ENCODE peak calls at places on chromosomes 4 and X, in six cellular contexts. D is GM13977; V is lower leg skin; W is astrocyte; Q is CD4-positive, alpha-beta T cell; G is WTC11. H is an unnamed sample.

GRCh38 chr4:188297873-188298272 is 158.6 kb downstream of the TRIML1 start:
- DNase-seq in D (no peak), V (no peak), W (no peak), Q (no peak), G (no peak), H (no peak)

GRCh38 chr4:89024051-89024675 is 32.8 kb downstream of the FAM13A start:
- DNase-seq in D (peak; percentile 50), V (peak; percentile 69), W (peak; percentile 51), Q (peak; percentile 33), G (no peak), H (peak; percentile 22)

GRCh38 chrX:41384041-41384705 is 50.2 kb downstream of the DDX3X start:
- DNase-seq in D (no peak), V (peak; percentile 58), W (peak; percentile 74), Q (peak; percentile 44), G (no peak), H (no peak)

GRCh38 chrX:7689791-7690412 is 153.1 kb upstream of the VCX start:
- DNase-seq in D (no peak), V (no peak), W (no peak), Q (no peak), G (no peak), H (no peak)

GRCh38 chr4:85734446-85734845 is 259.5 kb downstream of the ARHGAP24 start:
- DNase-seq in D (no peak), V (no peak), W (peak; percentile 25), Q (no peak), G (no peak), H (no peak)

GRCh38 chrX:68304602-68305001 is 128.7 kb downstream of the OPHN1 start:
- DNase-seq in D (no peak), V (no peak), W (no peak), Q (no peak), G (no peak), H (no peak)

GRCh38 chrX:87727615-87728014 is 210.0 kb downstream of the KLHL4 start:
- DNase-seq in D (no peak), V (no peak), W (no peak), Q (no peak), G (no peak), H (no peak)

GRCh38 chr4:152162331-152162697 is 373.6 kb downstream of the FBXW7 start:
- DNase-seq in D (no peak), V (no peak), W (peak; percentile 14), Q (no peak), G (no peak), H (no peak)

GRCh38 chr4:56619160-56619559 is 61.9 kb downstream of the HOPX start:
- DNase-seq in D (no peak), V (no peak), W (peak; percentile 25), Q (no peak), G (no peak), H (no peak)

GRCh38 chr4:91113130-91113706 is 986.0 kb downstream of the CCSER1 start:
- DNase-seq in D (peak; percentile 23), V (no peak), W (peak; percentile 8), Q (no peak), G (no peak), H (no peak)

GRCh38 chr4:119525005-119525749 is 103.4 kb downstream of the PDE5A start:
- DNase-seq in D (no peak), V (no peak), W (peak; percentile 90), Q (no peak), G (no peak), H (no peak)

GRCh38 chr4:22385615-22386014 is 130.3 kb downstream of the ADGRA3 start:
- DNase-seq in D (no peak), V (no peak), W (peak; percentile 64), Q (no peak), G (no peak), H (no peak)

GRCh38 chr4:74632634-74633033 is 161.7 kb downstream of the BTC start:
- DNase-seq in D (no peak), V (peak; percentile 29), W (peak; percentile 98), Q (peak; percentile 3), G (no peak), H (no peak)

GRCh38 chr4:85946821-85947220 is 413.0 kb downstream of the MAPK10 start:
- DNase-seq in D (no peak), V (no peak), W (peak; percentile 38), Q (no peak), G (no peak), H (no peak)

GRCh38 chrX:104041003-104041402 is 1.2 kb downstream of the H2BW2 start:
- DNase-seq in D (no peak), V (no peak), W (no peak), Q (no peak), G (no peak), H (no peak)

GRCh38 chr4:89111833-89112563 is 665 bp downstream of the TIGD2 start:
- DNase-seq in D (no peak), V (peak; percentile 37), W (peak; percentile 86), Q (no peak), G (no peak), H (no peak)

GRCh38 chrX:29542147-29542546 is 673.2 kb upstream of the MAGEB2 start:
- DNase-seq in D (no peak), V (no peak), W (no peak), Q (no peak), G (no peak), H (no peak)

GRCh38 chr4:2934077-2934812 is 29.0 kb downstream of the NOP14 start:
- DNase-seq in D (peak; percentile 73), V (no peak), W (peak; percentile 18), Q (no peak), G (no peak), H (peak; percentile 30)

GRCh38 chrX:65755786-65756185 is 88.3 kb downstream of the MSN start:
- DNase-seq in D (no peak), V (no peak), W (no peak), Q (no peak), G (no peak), H (no peak)

GRCh38 chr4:55032179-55032578 is 93.2 kb downstream of the KDR start:
- DNase-seq in D (no peak), V (no peak), W (no peak), Q (no peak), G (no peak), H (no peak)

GRCh38 chr4:108172780-108173598 is 4.3 kb upstream of the LEF1 start:
- DNase-seq in D (peak; percentile 78), V (no peak), W (peak; percentile 50), Q (peak; percentile 69), G (peak; percentile 38), H (peak; percentile 73)

GRCh38 chr4:152606800-152607577 is 71.1 kb upstream of the FBXW7 start:
- DNase-seq in D (no peak), V (no peak), W (no peak), Q (no peak), G (no peak), H (no peak)

GRCh38 chr4:71290074-71290473 is 48.7 kb upstream of the SLC4A4 start:
- DNase-seq in D (no peak), V (no peak), W (peak; percentile 84), Q (no peak), G (no peak), H (no peak)

GRCh38 chr4:85419103-85419502 is 55.8 kb upstream of the ARHGAP24 start:
- DNase-seq in D (no peak), V (no peak), W (peak; percentile 17), Q (no peak), G (no peak), H (no peak)

GRCh38 chr4:168914095-168914494 is 96.0 kb downstream of the CBR4 start:
- DNase-seq in D (no peak), V (no peak), W (no peak), Q (no peak), G (no peak), H (no peak)

GRCh38 chr4:66357316-66357715 is 687.0 kb upstream of the EPHA5 start:
- DNase-seq in D (no peak), V (no peak), W (peak; percentile 72), Q (no peak), G (no peak), H (no peak)

GRCh38 chr4:118918388-118918787 is 29.7 kb downstream of the SYNPO2 start:
- DNase-seq in D (no peak), V (no peak), W (peak; percentile 92), Q (no peak), G (no peak), H (no peak)

GRCh38 chrX:134572816-134573682 is 85.2 kb downstream of the PLAC1 start:
- DNase-seq in D (no peak), V (no peak), W (peak; percentile 32), Q (no peak), G (no peak), H (no peak)

GRCh38 chr4:173917255-173917960 is 366.1 kb downstream of the FBXO8 start:
- DNase-seq in D (no peak), V (no peak), W (peak; percentile 73), Q (no peak), G (no peak), H (no peak)

GRCh38 chrX:16185725-16186136 is 18.4 kb downstream of the MAGEB17 start:
- DNase-seq in D (peak; percentile 55), V (no peak), W (peak; percentile 88), Q (no peak), G (no peak), H (no peak)

GRCh38 chr4:164617426-164617825 is 136.5 kb upstream of the SMIM31 start:
- DNase-seq in D (no peak), V (no peak), W (no peak), Q (no peak), G (no peak), H (no peak)

GRCh38 chr4:13617801-13618200 is 9.7 kb downstream of the BOD1L1 start:
- DNase-seq in D (no peak), V (no peak), W (no peak), Q (no peak), G (no peak), H (no peak)

GRCh38 chr4:98516042-98516440 is 142.4 kb downstream of the TSPAN5 start:
- DNase-seq in D (no peak), V (no peak), W (peak; percentile 94), Q (no peak), G (no peak), H (no peak)

GRCh38 chrX:76555816-76556215 is 128.3 kb downstream of the MAGEE1 start:
- DNase-seq in D (no peak), V (no peak), W (no peak), Q (no peak), G (peak; percentile 58), H (peak; percentile 35)
- TF ChIP-seq CTCF in D (peak; percentile 49), V (no peak), W (peak; percentile 11), Q (no peak), G (peak; percentile 37), H (no peak)

GRCh38 chr4:25580633-25581467 is 74.8 kb upstream of the SLC34A2 start:
- DNase-seq in D (no peak), V (no peak), W (no peak), Q (no peak), G (peak; percentile 15), H (no peak)
- TF ChIP-seq CTCF in D (no peak), V (no peak), W (no peak), Q (no peak), G (no peak), H (no peak)

DNA sequence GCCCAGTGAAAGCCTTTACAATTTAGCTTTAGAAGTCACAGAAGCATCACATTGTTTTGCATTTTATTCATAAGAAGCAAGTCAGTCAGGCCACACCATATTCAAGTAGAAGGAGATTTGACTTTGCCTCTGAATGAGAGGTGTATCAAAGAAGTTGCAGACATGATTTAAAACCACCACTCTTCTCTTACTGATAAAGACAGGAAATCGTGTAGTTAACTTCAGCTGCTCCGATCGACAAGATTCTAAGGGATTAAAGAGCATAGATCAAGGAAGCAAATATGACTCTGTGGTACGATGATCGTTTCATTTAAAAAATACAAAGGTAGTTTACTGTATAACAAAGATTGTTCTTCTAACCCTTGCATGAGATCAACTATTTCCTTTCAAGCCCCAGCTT is 328.0 kb upstream of the PPP1R2C start:
- DNase-seq in D (no peak), V (no peak), W (no peak), Q (no peak), G (no peak), H (no peak)
- TF ChIP-seq CTCF in D (no peak), V (no peak), W (no peak), Q (no peak), G (no peak), H (no peak)

GRCh38 chr4:24105183-24106039 is 215.6 kb upstream of the PPARGC1A start:
- DNase-seq in D (no peak), V (peak; percentile 35), W (peak; percentile 92), Q (no peak), G (no peak), H (no peak)
- TF ChIP-seq CTCF in D (no peak), V (no peak), W (no peak), Q (no peak), G (no peak), H (no peak)